ENCODE peak calls at places on chromosomes 1 and 21, in seven cellular contexts. H is tibial artery, P is psoas muscle, Y is HL-60, B is A549, M is AG04450, R is fibroblast of lung. W is an unnamed sample.

GRCh38 chr21:31509108-31510017 is 150.1 kb upstream of the SOD1 start:
- DNase-seq in B (peak), Y (peak), P (no peak), H (no peak), R (no peak), M (no peak), W (peak)

GRCh38 chr1:209723761-209724693 is 19.4 kb downstream of the HSD11B1 start:
- DNase-seq in H (no peak), R (no peak), B (no peak), Y (no peak), M (no peak), P (no peak), W (no peak)

GRCh38 chr1:65260851-65261473 is 48.4 kb upstream of the DNAJC6 start:
- DNase-seq in R (peak), P (no peak), B (peak), M (no peak), H (no peak), Y (no peak), W (peak)

GRCh38 chr1:116334015-116334547 is 39.0 kb upstream of the ATP1A1 start:
- DNase-seq in H (no peak), R (peak), B (no peak), P (no peak), Y (no peak), M (peak), W (peak)

GRCh38 chr1:116012716-116013115 is 36.4 kb downstream of the SLC22A15 start:
- DNase-seq in R (no peak), M (no peak), H (no peak), Y (no peak), B (no peak), P (no peak), W (no peak)

GRCh38 chr1:82318265-82318664 is 517.5 kb downstream of the ADGRL2 start:
- DNase-seq in B (no peak), R (peak), Y (no peak), H (no peak), P (no peak), M (no peak), W (peak)

GRCh38 chr1:89198500-89199072 is at the start of gene GBP4:
- DNase-seq in B (peak), P (peak), Y (no peak), R (peak), H (peak), M (no peak), W (peak)

GRCh38 chr1:41435570-41436178 is 48.8 kb downstream of the EDN2 start:
- DNase-seq in M (no peak), R (no peak), B (no peak), P (no peak), Y (no peak), H (no peak), W (peak)

GRCh38 chr21:46002841-46003574 is 21.4 kb downstream of the COL6A1 start:
- DNase-seq in P (peak), M (no peak), R (no peak), B (no peak), H (no peak), Y (no peak), W (no peak)

GRCh38 chr21:46194374-46195334 is 10.4 kb upstream of the SPATC1L start:
- DNase-seq in M (no peak), P (no peak), H (no peak), R (no peak), Y (no peak), B (no peak), W (no peak)

GRCh38 chr21:16082038-16082816 is 352.4 kb downstream of the USP25 start:
- DNase-seq in H (no peak), P (no peak), R (peak), B (peak), M (no peak), Y (no peak), W (peak)

GRCh38 chr1:8540971-8541370 is 223.1 kb downstream of the SLC45A1 start:
- DNase-seq in H (no peak), M (no peak), B (no peak), P (no peak), Y (no peak), R (no peak), W (peak)

GRCh38 chr1:156571261-156571958 is 955 bp downstream of the IQGAP3 start:
- DNase-seq in R (peak), H (no peak), P (no peak), Y (no peak), B (peak), M (peak), W (peak)

GRCh38 chr1:78688701-78689100 is 39.1 kb downstream of the IFI44 start:
- DNase-seq in P (no peak), B (peak), M (no peak), H (no peak), Y (no peak), R (peak), W (peak)

GRCh38 chr1:2267862-2268261 is 39.7 kb downstream of the SKI start:
- DNase-seq in R (no peak), B (no peak), H (no peak), P (peak), Y (no peak), M (no peak), W (no peak)

GRCh38 chr1:224929335-224930237 is at the start of gene DNAH14:
- DNase-seq in B (peak), H (peak), P (peak), Y (peak), R (peak), M (peak), W (peak)

GRCh38 chr1:26811057-26811456 is 15.4 kb upstream of the ZDHHC18 start:
- DNase-seq in P (no peak), M (no peak), R (no peak), H (no peak), Y (no peak), B (no peak), W (no peak)

GRCh38 chr1:227343727-227344551 is 25.6 kb upstream of the CDC42BPA start:
- DNase-seq in B (peak), M (peak), P (no peak), R (peak), Y (no peak), H (no peak), W (peak)
- H3K27ac ChIP-seq in B (peak), M (no peak), P (no peak), R (peak), Y (no peak), H (no peak), W (peak)

GRCh38 chr1:160271025-160271424 is 8.7 kb upstream of the DCAF8 start:
- DNase-seq in H (no peak), B (no peak), M (no peak), P (no peak), Y (no peak), R (no peak), W (no peak)

GRCh38 chr1:160261526-160261877 is 847 bp downstream of the DCAF8 start:
- DNase-seq in Y (peak), R (peak), M (peak), P (no peak), B (peak), H (peak), W (peak)

GRCh38 chr1:160261878-160262794 is at the start of gene DCAF8:
- DNase-seq in B (peak), R (peak), H (peak), M (peak), Y (peak), P (peak), W (peak)

GRCh38 chr1:160264795-160265307 is 2.5 kb upstream of the DCAF8 start:
- DNase-seq in Y (no peak), M (no peak), R (no peak), P (no peak), H (no peak), B (no peak), W (no peak)

GRCh38 chr1:160267284-160267991 is 5.1 kb upstream of the DCAF8 start:
- DNase-seq in M (no peak), P (no peak), B (no peak), Y (no peak), R (no peak), H (no peak), W (no peak)
- H3K27ac ChIP-seq in M (no peak), P (no peak), B (no peak), Y (no peak), R (no peak), H (no peak), W (no peak)

GRCh38 chr1:208238710-208239517 is 5.3 kb downstream of the PLXNA2 start:
- DNase-seq in B (peak), P (no peak), R (peak), H (no peak), Y (no peak), M (no peak), W (peak)

GRCh38 chr1:208242186-208242585 is 2.0 kb downstream of the PLXNA2 start:
- DNase-seq in R (no peak), B (no peak), M (no peak), P (no peak), H (no peak), Y (no peak), W (no peak)

GRCh38 chr1:208240698-208241355 is 3.4 kb downstream of the PLXNA2 start:
- DNase-seq in H (no peak), Y (no peak), P (no peak), M (no peak), R (no peak), B (no peak), W (no peak)

GRCh38 chr1:208241541-208241940 is 2.6 kb downstream of the PLXNA2 start:
- DNase-seq in B (no peak), R (no peak), H (no peak), P (no peak), M (no peak), Y (no peak), W (no peak)

DNA sequence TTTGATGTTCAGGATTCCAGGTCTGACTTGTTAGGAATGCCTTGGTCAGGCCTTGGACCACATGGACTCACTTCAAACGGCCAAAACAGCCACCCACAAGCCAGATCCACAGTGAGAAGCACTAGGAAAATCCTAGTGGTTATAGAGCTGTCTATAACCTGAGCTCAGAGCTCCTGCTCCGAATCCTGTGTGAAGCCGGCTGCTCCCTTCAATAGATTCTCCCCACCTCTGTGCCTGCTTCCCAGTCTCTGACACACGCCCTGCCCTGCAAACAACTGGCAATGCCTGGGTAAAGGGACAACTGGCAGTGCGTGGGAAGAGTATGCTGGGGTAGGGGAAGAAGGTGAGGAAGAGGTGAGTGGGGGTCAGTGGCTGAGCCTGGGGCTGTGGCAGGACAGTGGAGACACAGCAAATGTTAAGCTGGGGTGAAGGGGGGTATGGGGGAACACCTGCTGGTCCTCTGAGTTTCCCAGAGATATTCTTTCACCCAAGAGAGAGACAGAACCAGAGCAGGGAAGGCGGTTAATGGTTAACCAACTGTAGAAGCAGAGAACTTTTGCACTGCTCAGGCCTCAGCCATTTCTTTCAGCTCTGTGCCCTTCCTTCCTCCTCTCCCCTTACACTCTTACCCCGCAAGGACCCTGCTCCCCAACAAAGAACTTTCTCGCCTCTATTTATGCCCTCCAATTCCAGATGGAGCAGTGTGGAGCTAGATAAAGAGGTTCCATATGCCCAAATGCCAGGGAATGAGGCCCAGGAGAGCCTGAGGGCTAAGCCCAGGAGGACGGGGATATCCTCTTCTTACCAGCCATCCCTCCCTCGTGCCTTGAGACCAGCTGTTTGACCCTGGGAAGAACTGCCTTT is 4.4 kb downstream of the PLXNA2 start:
- DNase-seq in P (no peak), H (no peak), B (no peak), Y (no peak), M (no peak), R (no peak), W (no peak)
- H3K27ac ChIP-seq in P (peak), H (peak), B (peak), Y (no peak), M (no peak), R (no peak), W (no peak)

GRCh38 chr21:42858185-42858847 is 21.0 kb downstream of the WDR4 start:
- DNase-seq in H (no peak), P (no peak), B (no peak), M (no peak), Y (no peak), R (no peak), W (no peak)
- H3K27ac ChIP-seq in H (no peak), P (no peak), B (no peak), M (no peak), Y (no peak), R (no peak), W (no peak)

DNA sequence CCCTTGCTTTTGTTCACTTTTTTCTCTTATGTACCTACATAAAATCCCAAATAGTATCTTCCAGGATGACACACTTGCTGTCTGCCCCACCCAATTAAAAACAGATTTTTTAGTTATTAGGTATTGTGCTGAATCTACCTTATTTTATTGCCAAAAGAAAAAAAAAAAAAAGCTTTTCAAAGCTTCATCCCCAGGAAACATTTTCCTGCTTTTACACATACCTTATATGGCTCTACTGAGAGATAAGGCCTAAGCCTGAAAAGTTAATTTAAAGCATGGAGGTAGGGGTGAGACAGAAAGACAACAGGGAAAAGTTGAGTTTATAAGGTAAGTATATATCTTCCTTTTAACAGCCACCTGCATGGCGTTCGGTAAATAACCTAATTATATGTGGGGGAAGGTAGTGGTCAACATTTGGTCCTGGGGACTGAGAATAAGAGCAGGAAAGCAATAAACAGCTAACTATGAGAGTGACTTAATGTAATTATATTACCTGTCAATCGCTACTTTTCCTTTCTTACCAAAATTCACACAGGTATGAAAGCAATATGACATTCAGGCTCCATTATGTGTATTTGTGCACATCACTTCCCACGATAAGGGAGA is 54.6 kb upstream of the BOLA1 start:
- DNase-seq in Y (no peak), P (no peak), M (no peak), B (no peak), R (no peak), H (no peak), W (peak)
- H3K27ac ChIP-seq in Y (peak), P (peak), M (no peak), B (peak), R (peak), H (peak), W (no peak)

GRCh38 chr1:183116416-183116815 is 69.6 kb upstream of the LAMC2 start:
- DNase-seq in B (no peak), H (no peak), R (no peak), P (no peak), M (no peak), Y (peak), W (no peak)
- H3K27ac ChIP-seq in B (no peak), H (no peak), R (no peak), P (no peak), M (no peak), Y (no peak), W (no peak)

DNA sequence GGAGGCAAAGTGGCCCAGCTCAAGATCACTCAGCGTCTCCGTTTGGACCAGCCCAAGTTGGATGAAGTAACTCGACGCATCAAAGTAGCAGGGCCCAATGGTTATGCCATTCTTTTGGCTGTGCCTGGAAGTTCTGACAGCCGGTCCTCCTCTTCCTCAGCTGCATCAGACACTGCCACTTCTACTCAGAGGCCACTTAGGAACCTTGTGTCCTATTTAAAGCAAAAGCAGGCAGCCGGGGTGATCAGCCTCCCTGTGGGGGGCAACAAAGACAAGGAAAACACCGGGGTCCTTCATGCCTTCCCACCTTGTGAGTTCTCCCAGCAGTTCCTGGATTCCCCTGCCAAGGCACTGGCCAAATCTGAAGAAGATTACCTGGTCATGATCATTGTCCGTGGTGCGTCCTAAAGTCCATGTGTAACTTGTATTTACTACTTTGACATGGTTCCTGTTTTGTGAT is 2.7 kb downstream of the RBM15 start:
- DNase-seq in H (no peak), P (no peak), R (no peak), B (no peak), M (no peak), Y (no peak), W (no peak)
- H3K27ac ChIP-seq in H (no peak), P (peak), R (peak), B (no peak), M (no peak), Y (no peak), W (no peak)

GRCh38 chr1:61498342-61498741 is 226.6 kb downstream of the TM2D1 start:
- DNase-seq in B (no peak), R (no peak), M (no peak), Y (no peak), P (no peak), H (no peak), W (no peak)

GRCh38 chr1:61502011-61502410 is 222.9 kb downstream of the TM2D1 start:
- DNase-seq in M (no peak), Y (no peak), B (no peak), H (no peak), R (no peak), P (no peak), W (no peak)

GRCh38 chr1:61496501-61496900 is 228.4 kb downstream of the TM2D1 start:
- DNase-seq in Y (no peak), R (no peak), H (no peak), P (no peak), M (no peak), B (peak), W (no peak)

GRCh38 chr1:61491497-61491896 is 233.4 kb downstream of the TM2D1 start:
- DNase-seq in H (no peak), R (peak), M (no peak), Y (no peak), B (no peak), P (no peak), W (no peak)

GRCh38 chr1:61497013-61497412 is 227.9 kb downstream of the TM2D1 start:
- DNase-seq in M (no peak), P (no peak), Y (no peak), R (no peak), H (no peak), B (no peak), W (no peak)
- H3K27ac ChIP-seq in M (no peak), P (no peak), Y (no peak), R (no peak), H (no peak), B (peak), W (no peak)

GRCh38 chr1:154157520-154158306 is 2.8 kb upstream of the NUP210L start:
- DNase-seq in R (peak), B (peak), M (no peak), Y (peak), P (no peak), H (no peak), W (no peak)

GRCh38 chr1:154154534-154155181 is at the start of gene NUP210L:
- DNase-seq in P (peak), M (peak), H (peak), B (peak), Y (no peak), R (peak), W (no peak)

GRCh38 chr1:154158307-154159125 is 3.6 kb upstream of the NUP210L start:
- DNase-seq in H (no peak), R (no peak), B (no peak), M (no peak), Y (peak), P (no peak), W (no peak)

GRCh38 chr1:154154053-154154452 is 820 bp downstream of the NUP210L start:
- DNase-seq in M (no peak), H (no peak), Y (no peak), B (no peak), R (no peak), P (no peak), W (no peak)

DNA sequence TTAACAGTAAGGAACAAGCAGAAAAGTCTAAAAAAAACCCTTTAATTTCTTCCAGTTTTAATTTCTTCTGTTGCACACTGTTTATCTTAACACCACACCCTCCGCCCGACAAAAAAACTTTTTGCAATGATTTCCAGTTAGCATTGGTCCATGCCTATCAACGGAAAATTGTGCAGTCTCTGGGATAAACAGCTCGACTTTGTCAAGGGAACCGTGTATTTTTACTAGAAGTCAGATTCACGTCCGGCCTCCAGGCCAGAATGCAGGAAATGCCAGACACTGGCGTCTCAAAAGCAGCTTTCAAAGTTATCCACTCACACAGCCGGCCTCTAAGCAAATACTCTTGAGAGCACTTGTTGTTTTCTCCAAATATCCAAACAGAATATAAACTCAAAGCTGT is 409 bp upstream of the NUP210L start:
- DNase-seq in M (peak), B (no peak), P (no peak), R (peak), H (peak), Y (no peak), W (peak)
- H3K27ac ChIP-seq in M (peak), B (no peak), P (peak), R (peak), H (peak), Y (no peak), W (no peak)

W was measured in mesenchymal stem cell.